ENCODE peak calls at places on chromosomes 16 and 17, in ten cellular contexts. K is sigmoid colon, M is ovary, Q is stomach, C is A549, P is tibial nerve, I is suprapubic skin, O is upper lobe of left lung, N is SK-N-SH, A is H1. U is an unnamed sample.

GRCh38 chr16:1964046-1964505 is 550 bp downstream of the RPS2 start:
- DNase-seq in O (peak), K (no peak), Q (no peak), M (peak), P (no peak), I (no peak), C (no peak), A (no peak), N (no peak), U (no peak)

GRCh38 chr17:7745748-7746470 is 28.4 kb downstream of the DNAH2 start:
- DNase-seq in O (peak), C (peak), A (no peak), Q (no peak), P (peak), N (no peak), M (peak), I (no peak), K (no peak), U (no peak)

GRCh38 chr17:2173005-2173404 is 118.1 kb downstream of the HIC1 start:
- DNase-seq in Q (no peak), O (peak), N (no peak), M (no peak), C (no peak), P (no peak), A (no peak), I (no peak), K (peak), U (no peak)

GRCh38 chr17:56897646-56898424 is 16.0 kb downstream of the TRIM25 start:
- DNase-seq in Q (no peak), O (no peak), A (no peak), N (no peak), K (no peak), I (peak), P (no peak), C (no peak), M (no peak), U (no peak)

GRCh38 chr17:59725691-59726090 is 18.2 kb downstream of the VMP1 start:
- DNase-seq in N (no peak), A (no peak), P (no peak), K (no peak), Q (no peak), I (no peak), O (no peak), M (no peak), C (no peak), U (no peak)

GRCh38 chr16:23353440-23353839 is 51.3 kb downstream of the SCNN1B start:
- DNase-seq in N (no peak), I (no peak), K (peak), Q (no peak), O (no peak), P (no peak), C (no peak), A (no peak), M (no peak), U (no peak)

GRCh38 chr16:12538667-12539081 is 265.0 kb downstream of the CPPED1 start:
- DNase-seq in K (no peak), C (no peak), I (no peak), P (no peak), N (peak), O (no peak), Q (no peak), M (no peak), A (no peak), U (no peak)

GRCh38 chr17:75736173-75736835 is 15.0 kb downstream of the ITGB4 start:
- DNase-seq in P (no peak), C (no peak), A (no peak), O (no peak), N (no peak), K (no peak), M (no peak), I (no peak), Q (no peak), U (no peak)

GRCh38 chr16:84360170-84360569 is 8.2 kb upstream of the ATP2C2 start:
- DNase-seq in O (no peak), P (no peak), I (no peak), A (no peak), C (no peak), K (no peak), N (no peak), M (no peak), Q (no peak), U (no peak)

GRCh38 chr17:39487946-39488345 is 26.7 kb downstream of the CDK12 start:
- DNase-seq in P (no peak), C (no peak), N (no peak), I (no peak), O (no peak), Q (no peak), M (no peak), A (no peak), K (no peak), U (no peak)

GRCh38 chr16:55701442-55702319 is 45.9 kb downstream of the SLC6A2 start:
- DNase-seq in A (peak), M (peak), K (peak), P (peak), C (peak), Q (peak), O (peak), I (no peak), N (peak), U (no peak)

GRCh38 chr16:81485225-81485624 is 40.6 kb downstream of the CMIP start:
- DNase-seq in A (no peak), Q (no peak), M (no peak), I (no peak), O (no peak), N (peak), P (no peak), C (no peak), K (no peak), U (no peak)

GRCh38 chr16:76976101-76976500 is 214.9 kb upstream of the MON1B start:
- DNase-seq in O (no peak), Q (no peak), A (no peak), N (no peak), I (no peak), M (no peak), K (no peak), P (no peak), C (no peak), U (no peak)

GRCh38 chr16:50598936-50599361 is 50.8 kb downstream of the NKD1 start:
- DNase-seq in Q (no peak), A (no peak), O (no peak), N (no peak), K (no peak), I (no peak), P (no peak), C (no peak), M (no peak), U (no peak)

GRCh38 chr16:78125112-78125844 is 25.8 kb downstream of the WWOX start:
- DNase-seq in C (no peak), N (no peak), I (no peak), Q (no peak), P (no peak), O (no peak), A (no peak), M (no peak), K (no peak), U (no peak)

GRCh38 chr17:79943354-79944241 is 92.1 kb downstream of the TBC1D16 start:
- DNase-seq in N (no peak), K (no peak), O (no peak), Q (no peak), A (no peak), C (no peak), M (peak), P (no peak), I (peak), U (no peak)
- TF ChIP-seq EP300 in N (no peak), K (no peak), O (no peak), Q (no peak), A (no peak), C (no peak), M (no peak), P (no peak), I (no peak), U (no peak)

GRCh38 chr16:29662000-29662728 is 883 bp upstream of the SPN start:
- DNase-seq in O (no peak), C (no peak), P (no peak), M (no peak), A (no peak), K (no peak), I (no peak), Q (no peak), N (no peak), U (no peak)

GRCh38 chr16:29662729-29663019 is 373 bp upstream of the SPN start:
- DNase-seq in C (no peak), A (no peak), O (peak), Q (peak), P (no peak), N (no peak), I (no peak), K (no peak), M (no peak), U (no peak)

GRCh38 chr16:29663829-29664132 is 734 bp downstream of the SPN start:
- DNase-seq in M (no peak), I (no peak), O (no peak), A (no peak), Q (no peak), P (no peak), K (no peak), C (no peak), N (no peak), U (no peak)

GRCh38 chr16:29664133-29664912 is 1.3 kb downstream of the SPN start:
- DNase-seq in M (no peak), A (no peak), C (no peak), K (no peak), O (peak), Q (no peak), N (no peak), P (no peak), I (no peak), U (no peak)

GRCh38 chr16:29663020-29663828 is at the start of gene SPN:
- DNase-seq in I (no peak), P (no peak), C (no peak), M (no peak), Q (no peak), O (peak), K (no peak), N (no peak), A (no peak), U (no peak)
- TF ChIP-seq EP300 in I (no peak), P (no peak), C (no peak), M (no peak), Q (no peak), O (no peak), K (no peak), N (no peak), A (no peak), U (no peak)

GRCh38 chr17:411416-412120 is 59.0 kb upstream of the RPH3AL start:
- DNase-seq in K (no peak), N (no peak), Q (no peak), C (no peak), P (no peak), M (no peak), I (no peak), A (no peak), O (no peak), U (no peak)

GRCh38 chr17:412211-413015 is 59.8 kb upstream of the RPH3AL start:
- DNase-seq in C (peak), O (peak), N (peak), I (no peak), P (peak), K (no peak), M (peak), A (peak), Q (peak), U (no peak)

GRCh38 chr17:409308-409847 is 56.8 kb upstream of the RPH3AL start:
- DNase-seq in A (no peak), K (no peak), Q (no peak), M (no peak), O (no peak), C (no peak), I (no peak), N (no peak), P (no peak), U (no peak)

GRCh38 chr17:409848-410673 is 57.5 kb upstream of the RPH3AL start:
- DNase-seq in C (peak), I (peak), N (peak), P (peak), K (peak), O (peak), M (peak), Q (peak), A (peak), U (peak)

DNA sequence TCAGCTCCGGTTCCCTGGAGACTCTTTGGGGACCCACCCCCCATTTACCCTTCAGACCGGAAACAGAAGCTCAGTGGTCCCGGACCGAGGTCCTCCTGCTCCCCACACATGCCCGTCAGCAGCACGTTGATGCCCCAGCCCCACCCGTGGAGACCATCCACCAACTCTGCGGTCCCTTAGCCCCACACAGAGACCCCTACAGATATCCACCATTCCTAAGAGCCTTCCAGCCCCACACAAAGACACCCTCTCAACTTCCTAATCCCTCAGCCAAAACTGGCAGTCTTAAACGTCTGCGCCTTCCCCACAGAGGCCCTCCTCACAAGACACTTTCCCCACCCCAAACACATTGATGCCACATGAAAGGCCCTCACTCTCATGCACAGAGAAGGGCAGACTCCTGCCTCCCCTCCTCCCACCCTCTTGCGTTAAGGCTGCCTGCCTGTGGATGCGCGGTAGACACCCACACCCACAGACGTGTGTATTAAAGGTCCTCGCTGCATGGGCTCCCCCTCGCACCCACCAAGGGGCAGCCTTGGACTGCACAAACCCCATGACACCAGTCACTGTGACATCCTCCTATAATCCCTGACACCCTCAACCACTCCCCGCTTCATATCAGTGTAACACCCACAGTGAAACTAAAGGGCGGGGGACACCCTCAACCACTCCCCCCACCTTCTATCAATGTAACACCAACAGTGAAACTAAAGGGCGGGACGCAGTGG is 58.2 kb upstream of the RPH3AL start:
- DNase-seq in C (no peak), M (no peak), O (no peak), K (no peak), I (no peak), Q (no peak), P (no peak), A (peak), N (peak), U (no peak)
- TF ChIP-seq EP300 in C (no peak), M (no peak), O (no peak), K (no peak), I (no peak), Q (no peak), P (no peak), A (no peak), N (no peak), U (no peak)

DNA sequence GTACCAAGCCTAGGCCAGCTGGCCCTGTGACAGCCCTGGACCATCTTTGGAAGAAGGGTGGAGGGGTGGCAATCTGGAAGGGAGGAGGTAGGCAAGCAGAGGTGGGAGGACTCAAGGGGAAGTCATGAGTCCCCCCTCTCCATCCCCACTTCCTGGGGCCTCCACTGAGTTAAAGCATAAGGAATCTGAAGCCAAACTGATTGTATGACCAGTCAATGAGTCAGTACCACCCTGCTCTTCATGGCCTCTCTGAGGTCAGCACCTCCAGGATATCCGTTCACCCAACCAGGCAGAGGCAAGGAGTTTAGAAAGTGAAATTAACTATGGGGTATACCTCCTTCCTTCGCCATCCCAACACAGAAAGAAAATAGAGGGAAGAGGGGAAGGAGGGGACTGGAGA is 272.7 kb downstream of the SOX9 start:
- DNase-seq in C (peak), I (no peak), P (no peak), K (no peak), Q (no peak), M (no peak), A (no peak), N (no peak), O (no peak), U (no peak)
- TF ChIP-seq EP300 in C (peak), I (no peak), P (no peak), K (no peak), Q (no peak), M (no peak), A (no peak), N (peak), O (no peak), U (no peak)

GRCh38 chr17:79850571-79851460 is 11.6 kb upstream of the CBX4 start:
- DNase-seq in Q (no peak), P (no peak), I (no peak), O (no peak), A (no peak), K (no peak), M (no peak), C (peak), N (no peak), U (no peak)
- TF ChIP-seq EP300 in Q (no peak), P (no peak), I (no peak), O (no peak), A (no peak), K (no peak), M (no peak), C (no peak), N (no peak), U (no peak)

GRCh38 chr16:20241321-20241720 is 86.0 kb downstream of the GP2 start:
- DNase-seq in N (no peak), M (no peak), P (no peak), C (no peak), O (no peak), Q (no peak), I (no peak), A (no peak), K (no peak), U (no peak)

GRCh38 chr16:20242568-20243240 is 84.6 kb downstream of the GP2 start:
- DNase-seq in A (no peak), P (no peak), Q (no peak), C (no peak), I (no peak), M (no peak), O (no peak), K (no peak), N (no peak), U (no peak)

GRCh38 chr16:20236890-20237289 is 90.4 kb downstream of the GP2 start:
- DNase-seq in N (no peak), Q (no peak), A (no peak), K (no peak), I (no peak), O (no peak), M (no peak), P (no peak), C (no peak), U (no peak)
- TF ChIP-seq EP300 in N (no peak), Q (no peak), A (no peak), K (no peak), I (no peak), O (no peak), M (no peak), P (no peak), C (no peak), U (no peak)

DNA sequence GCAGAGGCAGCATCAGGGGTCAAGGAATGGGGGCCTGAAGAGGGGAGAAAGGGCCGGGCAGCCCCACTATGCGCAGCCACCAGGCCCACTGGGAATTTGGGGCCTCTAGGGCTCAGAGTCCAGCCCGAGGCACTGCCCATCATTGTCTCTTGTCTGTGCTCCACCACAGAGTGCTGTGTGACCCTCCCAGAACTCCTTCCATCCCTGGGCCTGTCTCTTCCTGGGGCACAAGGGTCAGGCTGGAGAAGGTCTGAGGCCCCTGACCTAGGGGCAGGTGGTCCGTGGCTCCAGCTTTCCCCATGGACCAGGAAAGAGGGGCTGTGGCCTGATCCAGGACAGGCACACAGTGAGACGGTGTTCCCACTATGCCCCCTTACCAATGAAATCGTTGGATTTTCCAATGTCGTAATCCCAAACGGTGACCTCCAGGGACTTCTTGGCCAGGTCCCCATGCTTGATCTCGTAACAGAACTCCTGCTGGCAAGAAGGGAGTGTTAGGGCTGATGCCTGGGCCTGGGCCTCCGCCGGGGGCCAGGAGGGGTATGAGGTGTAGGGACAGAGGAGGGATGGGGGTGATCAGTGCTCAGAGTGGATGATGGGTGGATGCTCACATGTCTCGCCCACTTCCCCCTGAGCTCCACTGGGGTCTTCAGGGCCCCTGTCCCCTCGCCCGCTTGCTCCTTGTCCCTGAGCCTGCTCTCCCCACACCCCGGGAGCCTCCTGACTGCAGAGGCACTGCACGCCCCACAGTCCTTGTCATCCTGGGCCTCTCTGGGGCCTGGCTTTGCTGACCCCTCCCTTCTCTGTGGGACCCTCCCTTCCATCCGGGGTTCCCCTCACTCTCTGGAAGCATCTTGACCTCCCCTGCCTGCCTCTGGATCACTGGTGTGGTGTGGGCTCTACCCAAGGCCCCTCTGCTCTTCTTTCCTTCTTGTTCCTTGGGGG is 10.7 kb downstream of the SCGB1C2 start:
- DNase-seq in N (no peak), C (no peak), A (peak), P (no peak), Q (peak), I (peak), M (peak), O (peak), K (peak), U (no peak)
- TF ChIP-seq EP300 in N (no peak), C (no peak), A (no peak), P (no peak), Q (no peak), I (no peak), M (no peak), O (no peak), K (no peak), U (no peak)

DNA sequence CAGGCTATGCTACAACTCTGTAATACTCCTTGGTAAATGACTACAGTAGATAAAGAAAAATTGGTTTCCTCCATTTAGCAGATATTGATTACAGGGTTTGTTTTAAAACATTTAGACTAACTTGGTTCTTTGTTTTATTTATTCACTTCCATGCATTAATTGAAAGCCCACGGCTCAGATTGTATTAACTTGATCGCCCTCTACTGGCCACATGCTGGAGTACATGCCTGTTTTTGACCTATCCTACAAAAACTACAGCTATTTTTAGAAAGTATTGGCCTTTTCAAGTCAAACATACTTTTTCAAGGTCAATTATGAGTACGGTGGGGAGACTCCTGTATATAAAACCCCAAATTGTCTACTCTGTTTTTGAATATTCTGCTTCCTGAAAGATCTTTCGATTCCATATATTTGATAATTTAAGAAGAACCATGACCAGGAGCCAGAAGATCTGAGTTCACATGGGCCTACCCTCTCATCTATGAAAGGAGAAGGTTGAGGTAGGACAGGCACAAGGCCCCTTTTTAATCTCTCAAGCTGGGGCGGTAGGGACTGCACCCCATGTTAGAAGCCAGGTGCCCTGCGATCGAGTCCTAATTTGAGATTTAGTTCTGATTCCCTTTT is 51.8 kb downstream of the CA10 start:
- DNase-seq in P (peak), A (peak), K (no peak), N (peak), Q (peak), C (peak), I (no peak), M (peak), O (peak), U (no peak)
- TF ChIP-seq EP300 in P (no peak), A (no peak), K (no peak), N (no peak), Q (no peak), C (no peak), I (no peak), M (no peak), O (no peak), U (no peak)